ENCODE peak calls at places on chromosomes 16 and 17, in four cellular contexts. G is SK-N-SH, C is GM12878, R is HepG2. J is an unnamed sample.
A peak's percentile ranks its signal among the peaks of the same experiment; 100 is the strongest.

GRCh38 chr17:79916991-79917901 is 78.0 kb upstream of the CBX4 start:
- DNase-seq in G (no peak), C (no peak), R (no peak), J (no peak)

GRCh38 chr17:11031787-11032186 is 193.9 kb upstream of the PIRT start:
- DNase-seq in G (no peak), C (no peak), R (no peak), J (peak; percentile 33)

GRCh38 chr16:87344165-87344930 is 27.2 kb upstream of the C16orf95 start:
- DNase-seq in G (no peak), C (no peak), R (no peak), J (no peak)

GRCh38 chr16:56643080-56643778 is 4.8 kb downstream of the MT1A start:
- DNase-seq in G (no peak), C (no peak), R (peak; percentile 39), J (peak; percentile 85)

GRCh38 chr17:44374306-44375195 is 10.9 kb upstream of the FAM171A2 start:
- DNase-seq in G (peak; percentile 44), C (no peak), R (peak; percentile 87), J (no peak)

GRCh38 chr17:78883090-78883532 is 19.9 kb downstream of the CEP295NL start:
- DNase-seq in G (peak; percentile 94), C (no peak), R (peak; percentile 92), J (peak; percentile 94)

GRCh38 chr17:40932608-40933007 is 4.8 kb downstream of the KRT23 start:
- DNase-seq in G (no peak), C (no peak), R (peak; percentile 83), J (no peak)

GRCh38 chr17:60604686-60605334 is 4.8 kb downstream of the PPM1D start:
- DNase-seq in G (no peak), C (no peak), R (no peak), J (no peak)

GRCh38 chr17:67156269-67157199 is 88.5 kb downstream of the HELZ start:
- DNase-seq in G (no peak), C (no peak), R (no peak), J (no peak)

GRCh38 chr16:86432691-86433090 is 77.6 kb upstream of the FOXF1 start:
- DNase-seq in G (no peak), C (no peak), R (no peak), J (no peak)

GRCh38 chr16:76389126-76389525 is 111.9 kb downstream of the CNTNAP4 start:
- DNase-seq in G (no peak), C (no peak), R (no peak), J (no peak)

GRCh38 chr17:72613411-72614292 is 478.8 kb downstream of the SLC39A11 start:
- DNase-seq in G (no peak), C (no peak), R (no peak), J (peak; percentile 79)

GRCh38 chr17:7851438-7852261 is 3.2 kb upstream of the TMEM88 start:
- DNase-seq in G (peak; percentile 94), C (peak; percentile 73), R (peak; percentile 64), J (peak; percentile 78)

GRCh38 chr17:39002991-39003715 is 36.0 kb upstream of the FBXO47 start:
- DNase-seq in G (no peak), C (no peak), R (no peak), J (no peak)

GRCh38 chr17:33145941-33146340 is 147.2 kb downstream of the ASIC2 start:
- DNase-seq in G (no peak), C (no peak), R (no peak), J (no peak)

DNA sequence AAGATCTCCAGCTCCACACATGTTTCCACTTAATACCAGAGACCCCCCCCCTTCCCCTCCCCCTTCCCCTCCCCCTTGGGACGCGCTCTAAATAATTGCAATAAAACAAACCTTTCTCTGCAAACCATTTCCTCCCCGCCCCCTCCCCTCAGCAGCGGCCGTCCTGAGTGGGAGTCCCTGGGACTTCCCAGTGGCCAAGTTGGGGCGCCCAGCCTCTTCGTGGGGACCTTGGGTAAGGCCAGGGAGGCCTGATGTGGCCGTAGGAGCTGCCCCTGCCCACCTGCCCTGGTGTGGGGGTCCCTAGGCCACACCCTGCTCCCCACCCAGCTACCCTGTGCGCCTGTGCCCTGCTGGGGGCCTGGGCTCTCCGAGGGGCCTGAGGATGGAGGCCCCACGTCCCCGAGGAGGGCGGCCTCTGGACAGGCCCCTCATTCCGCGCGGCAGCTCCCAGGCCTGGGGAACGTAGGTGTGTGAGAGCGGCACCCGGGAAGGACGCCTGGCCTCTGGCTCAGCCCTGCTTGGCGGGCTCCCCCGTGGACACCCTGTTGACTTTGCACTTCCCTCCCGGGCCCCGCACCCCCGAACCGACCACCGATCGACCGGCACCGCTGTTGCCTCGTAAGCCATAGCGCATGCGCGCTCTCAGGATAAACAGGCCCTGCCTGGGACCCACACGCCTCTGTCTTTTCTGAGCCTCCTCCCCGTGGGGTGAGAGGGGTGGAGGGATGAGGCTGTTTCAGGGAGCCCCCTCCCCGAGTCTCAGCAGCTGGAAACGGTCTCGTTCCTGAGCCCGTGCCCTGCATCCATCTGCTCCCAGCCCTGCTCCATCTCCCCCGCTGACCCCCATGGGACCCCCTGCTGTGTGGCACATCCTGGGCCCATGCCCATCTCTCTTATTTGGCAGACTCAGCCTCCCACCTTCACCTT is 9.0 kb downstream of the NTHL1 start:
- DNase-seq in G (peak; percentile 73), C (no peak), R (no peak), J (no peak)
- TF ChIP-seq PBX3 in G (no peak), C (no peak), R (no peak), J (no peak)

DNA sequence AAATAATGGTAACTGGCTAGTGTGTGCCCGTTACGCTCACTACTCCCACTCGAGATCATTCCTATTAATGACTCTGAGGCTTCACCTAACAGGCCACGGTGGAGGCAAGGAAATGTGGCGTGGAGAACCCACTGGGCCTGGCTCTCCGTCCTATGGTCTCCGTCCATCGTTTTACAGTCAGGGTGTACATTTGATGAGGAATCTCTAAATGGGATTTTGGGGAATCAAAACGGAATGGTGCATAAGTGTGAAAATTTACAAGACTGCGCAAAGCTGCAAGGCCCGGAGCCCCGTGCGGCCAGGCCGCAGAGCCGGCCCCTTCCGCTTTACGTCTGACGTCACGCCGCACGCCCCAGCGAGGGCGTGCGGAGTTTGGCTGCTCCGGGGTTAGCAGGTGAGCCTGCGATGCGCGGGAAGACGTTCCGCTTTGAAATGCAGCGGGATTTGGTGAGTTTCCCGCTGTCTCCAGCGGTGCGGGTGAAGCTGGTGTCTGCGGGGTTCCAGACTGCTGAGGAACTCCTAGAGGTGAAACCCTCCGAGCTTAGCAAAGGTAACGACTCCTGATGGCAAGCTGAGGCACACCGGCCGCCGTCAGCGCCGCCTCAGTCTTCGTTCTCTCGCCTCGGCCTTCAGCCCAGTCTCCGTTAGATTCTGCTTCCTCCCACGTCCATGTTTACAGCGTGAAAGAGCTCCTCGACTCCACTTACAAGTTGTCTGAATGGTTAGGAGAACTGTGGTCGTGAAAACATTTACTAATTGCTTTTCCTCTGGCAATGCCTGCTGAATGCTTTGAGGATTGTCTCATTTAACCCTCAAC is at the start of gene RAD51C:
- DNase-seq in G (peak; percentile 95), C (peak; percentile 67), R (peak; percentile 84), J (peak; percentile 90)
- TF ChIP-seq PBX3 in G (no peak), C (no peak), R (peak; percentile 95), J (no peak)

GRCh38 chr17:5705081-5705875 is 121.0 kb upstream of the NLRP1 start:
- DNase-seq in G (peak; percentile 36), C (no peak), R (no peak), J (no peak)
- TF ChIP-seq PBX3 in G (no peak), C (no peak), R (no peak), J (no peak)

GRCh38 chr16:71647391-71647790 is 21.4 kb downstream of the MARVELD3 start:
- DNase-seq in G (no peak), C (no peak), R (no peak), J (no peak)

GRCh38 chr16:71648921-71649320 is 22.9 kb downstream of the MARVELD3 start:
- DNase-seq in G (no peak), C (no peak), R (peak; percentile 31), J (peak; percentile 30)

GRCh38 chr16:71648162-71648561 is 22.2 kb downstream of the MARVELD3 start:
- DNase-seq in G (no peak), C (no peak), R (no peak), J (no peak)

DNA sequence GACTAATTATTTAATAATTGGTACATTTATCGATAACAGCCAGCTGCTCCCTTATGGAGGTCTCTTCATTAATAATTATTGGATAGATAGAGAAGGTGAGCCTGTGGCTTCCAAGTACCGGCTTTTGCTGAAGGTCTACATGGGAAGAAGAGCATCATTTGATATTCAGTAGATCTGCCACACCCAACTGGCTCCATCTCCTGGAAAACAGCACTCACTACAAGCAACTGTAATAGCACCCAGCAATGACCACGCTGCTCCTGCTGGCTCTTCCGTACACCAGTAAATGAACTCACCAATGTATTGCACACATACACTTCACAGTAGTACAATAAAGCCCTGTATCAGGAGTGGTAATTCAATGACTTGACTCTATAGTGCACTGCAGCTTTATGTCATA is 19.5 kb downstream of the MARVELD3 start:
- DNase-seq in G (peak; percentile 44), C (no peak), R (peak; percentile 67), J (peak; percentile 63)
- TF ChIP-seq PBX3 in G (no peak), C (no peak), R (no peak), J (no peak)

DNA sequence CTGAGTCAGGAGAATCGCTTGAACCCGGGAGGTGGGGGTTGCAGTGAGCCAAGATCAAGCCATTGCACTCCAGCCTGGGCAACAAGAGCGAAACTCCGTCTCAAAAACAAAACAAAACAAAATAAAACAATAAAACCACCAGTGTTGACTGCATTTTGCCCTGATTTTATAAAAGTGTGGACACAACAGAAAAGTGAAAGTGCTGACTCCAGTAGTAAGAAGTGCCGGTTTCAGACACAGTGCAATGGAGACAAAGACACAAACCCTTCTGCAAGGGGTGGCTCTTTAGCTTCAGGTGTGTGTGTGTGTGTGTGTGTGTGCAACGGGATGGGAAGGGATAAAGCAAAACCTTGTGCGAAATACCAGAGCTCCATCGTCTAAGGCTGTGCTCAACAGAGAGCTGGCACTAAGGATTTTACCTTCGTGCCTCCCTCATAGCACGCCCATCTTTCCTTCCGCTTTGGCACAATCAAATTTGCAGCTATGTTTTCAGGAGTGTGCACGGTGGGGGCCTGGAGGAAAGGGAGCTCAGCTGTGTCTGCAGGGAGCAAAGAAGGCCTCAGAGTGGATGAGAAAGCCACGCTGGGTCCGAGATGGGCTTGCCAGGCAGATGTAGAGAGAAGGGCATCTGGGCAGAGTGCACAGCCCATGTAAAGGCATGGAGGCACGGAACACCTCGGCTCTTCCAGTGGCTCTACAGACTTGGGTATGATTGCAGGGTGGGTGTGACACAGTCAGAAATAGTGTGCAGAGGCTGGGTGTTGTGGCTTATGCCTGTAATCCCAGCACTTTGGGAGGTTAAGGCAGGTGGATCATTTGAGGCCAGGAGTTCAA is 15.5 kb downstream of the MXRA7 start:
- DNase-seq in G (no peak), C (no peak), R (no peak), J (no peak)
- TF ChIP-seq PBX3 in G (no peak), C (no peak), R (no peak), J (no peak)

DNA sequence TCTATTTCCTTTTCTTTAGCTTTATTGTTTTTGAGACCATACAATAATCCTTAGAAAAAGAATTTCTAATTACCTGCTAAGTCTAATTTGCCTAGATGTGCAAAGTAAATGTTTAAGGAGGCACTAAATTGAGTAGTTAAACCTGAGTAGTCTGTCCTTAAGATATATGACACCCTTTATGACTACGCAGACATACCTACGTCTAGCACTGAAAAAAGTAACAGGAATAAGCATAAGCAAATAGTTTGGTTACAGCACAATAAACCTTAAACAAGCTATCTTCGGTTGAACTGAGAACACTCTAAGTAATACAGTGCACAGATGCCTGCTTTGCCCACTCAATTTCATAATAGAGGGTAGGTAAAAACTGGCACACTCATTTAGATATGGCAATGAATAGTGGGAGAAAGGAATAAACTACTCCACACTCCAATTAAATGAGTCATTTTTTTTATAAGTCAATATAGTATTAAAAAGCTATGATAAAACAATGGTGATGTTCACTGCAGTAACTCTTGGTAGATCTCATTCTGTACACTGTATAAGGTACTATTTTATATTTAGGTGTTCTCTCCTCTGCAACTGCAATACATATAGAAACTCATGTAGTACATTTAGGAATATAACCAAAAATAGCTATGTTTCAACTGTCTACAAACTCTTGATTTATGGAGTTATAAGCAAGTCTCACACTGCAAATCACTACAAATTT is 19.7 kb upstream of the INTS2 start:
- DNase-seq in G (no peak), C (no peak), R (no peak), J (no peak)
- TF ChIP-seq PBX3 in G (no peak), C (no peak), R (no peak), J (no peak)